ENCODE peak calls at places on chromosomes 7 and 10, in nine cellular contexts. U, M, N, F, L, O, Z, R and P are unnamed samples.

GRCh38 chr7:1997537-1998076 is 235.1 kb downstream of the MAD1L1 start:
- DNase-seq in N (no peak), L (no peak), Z (no peak), U (no peak), M (no peak), R (no peak), O (no peak), F (no peak), P (no peak)

GRCh38 chr10:86346794-86347665 is 19.6 kb downstream of the GRID1 start:
- DNase-seq in N (no peak), F (no peak), U (no peak), M (no peak), O (no peak), Z (no peak), L (no peak), R (no peak), P (no peak)

GRCh38 chr7:56097700-56098099 is 4.9 kb upstream of the PHKG1 start:
- DNase-seq in R (no peak), Z (peak; percentile 94), M (no peak), U (no peak), N (peak; percentile 81), L (no peak), F (no peak), O (no peak), P (no peak)

GRCh38 chr10:14688606-14689005 is 86.1 kb downstream of the FAM107B start:
- DNase-seq in F (no peak), R (no peak), L (no peak), O (no peak), U (no peak), N (peak; percentile 57), Z (peak; percentile 68), M (no peak), P (no peak)

GRCh38 chr10:47035447-47036337 is 124.5 kb downstream of the PTPN20 start:
- DNase-seq in M (no peak), O (peak; percentile 1), L (no peak), R (no peak), Z (no peak), N (no peak), F (no peak), U (no peak), P (no peak)

GRCh38 chr10:103690281-103690680 is 165.1 kb downstream of the SH3PXD2A start:
- DNase-seq in Z (no peak), F (no peak), U (no peak), R (no peak), O (no peak), N (no peak), L (no peak), M (no peak), P (no peak)

GRCh38 chr7:6478186-6478585 is 30.4 kb upstream of the DAGLB start:
- DNase-seq in Z (no peak), M (no peak), L (no peak), U (no peak), N (no peak), O (no peak), F (no peak), R (no peak), P (no peak)

GRCh38 chr10:70164179-70164578 is 6.1 kb downstream of the SAR1A start:
- DNase-seq in M (no peak), L (no peak), F (no peak), O (no peak), Z (no peak), N (no peak), U (no peak), R (no peak), P (no peak)

GRCh38 chr10:22554481-22555182 is 159.7 kb downstream of the PIP4K2A start:
- DNase-seq in N (peak; percentile 17), F (no peak), Z (no peak), L (no peak), R (no peak), O (no peak), M (no peak), U (no peak), P (no peak)

GRCh38 chr7:76430836-76431235 is 6.1 kb downstream of the ZP3 start:
- DNase-seq in Z (no peak), U (no peak), L (no peak), F (no peak), M (no peak), O (no peak), R (no peak), N (no peak), P (no peak)

GRCh38 chr10:89301721-89302445 is at the start of gene IFIT2:
- DNase-seq in O (no peak), L (peak; percentile 8), N (peak; percentile 64), F (peak; percentile 80), U (peak; percentile 15), R (peak; percentile 47), M (peak; percentile 68), Z (peak; percentile 84), P (no peak)

GRCh38 chr7:136938476-136938875 is 70.0 kb downstream of the CHRM2 start:
- DNase-seq in O (no peak), R (no peak), Z (no peak), F (no peak), L (no peak), M (no peak), N (no peak), U (no peak), P (no peak)

GRCh38 chr10:78511324-78512204 is 477.9 kb downstream of the RPS24 start:
- DNase-seq in O (no peak), F (no peak), L (no peak), M (no peak), Z (no peak), U (no peak), N (no peak), R (no peak), P (no peak)

GRCh38 chr7:107390921-107391320 is 78.9 kb upstream of the GPR22 start:
- DNase-seq in O (no peak), Z (no peak), U (no peak), M (no peak), L (no peak), R (no peak), N (no peak), F (no peak), P (no peak)

GRCh38 chr10:88386204-88386877 is 196.8 kb downstream of the RNLS start:
- DNase-seq in U (no peak), R (peak; percentile 15), L (no peak), N (no peak), F (peak; percentile 83), O (no peak), M (peak; percentile 47), Z (no peak), P (no peak)

GRCh38 chr7:41942468-41943097 is 239.7 kb upstream of the INHBA start:
- DNase-seq in O (no peak), R (no peak), F (no peak), N (no peak), M (no peak), L (no peak), Z (peak; percentile 86), U (no peak), P (no peak)

GRCh38 chr7:156014808-156015207 is 202.5 kb upstream of the SHH start:
- DNase-seq in L (no peak), U (no peak), R (no peak), F (no peak), M (no peak), N (no peak), O (no peak), Z (no peak), P (no peak)

GRCh38 chr7:117014673-117015133 is 61.4 kb downstream of the ST7 start:
- DNase-seq in Z (peak; percentile 50), U (peak; percentile 52), L (peak; percentile 95), R (peak; percentile 21), O (no peak), M (peak; percentile 26), N (no peak), F (no peak), P (peak; percentile 25)

GRCh38 chr7:155296788-155297516 is 726 bp upstream of the INSIG1 start:
- DNase-seq in O (peak; percentile 71), U (peak; percentile 87), Z (peak; percentile 91), F (peak; percentile 53), R (peak; percentile 49), M (peak; percentile 59), N (peak; percentile 27), L (peak; percentile 77), P (peak; percentile 26)

GRCh38 chr10:95909591-95909990 is 1.8 kb downstream of the CC2D2B start:
- DNase-seq in Z (no peak), L (no peak), R (no peak), F (no peak), U (no peak), N (no peak), M (no peak), O (no peak), P (no peak)

GRCh38 chr10:118195729-118196128 is 146.4 kb downstream of the FAM204A start:
- DNase-seq in L (no peak), M (no peak), R (no peak), F (no peak), N (no peak), U (no peak), O (no peak), Z (no peak), P (no peak)

GRCh38 chr7:389911-390601 is 100.1 kb downstream of the FOXL3 start:
- DNase-seq in U (no peak), Z (no peak), N (no peak), R (no peak), M (no peak), L (peak; percentile 5), O (no peak), F (no peak), P (no peak)

GRCh38 chr10:26422977-26423376 is 15.2 kb upstream of the APBB1IP start:
- DNase-seq in R (no peak), Z (no peak), L (no peak), U (no peak), O (no peak), F (no peak), M (no peak), N (no peak), P (no peak)

GRCh38 chr7:110604206-110604605 is 486.7 kb upstream of the LRRN3 start:
- DNase-seq in U (no peak), N (no peak), Z (no peak), O (no peak), R (no peak), M (no peak), F (no peak), L (no peak), P (no peak)